ENCODE peak calls at places on chromosomes 3 and 15, in six cellular contexts. One of them, this sample, is unnamed.

GRCh38 chr3:132029182-132029902 is 5.5 kb downstream of the CPNE4 start:
- DNase-seq in kidney epithelial cell: no peak
- DNase-seq in OCI-LY7: peak
- DNase-seq in mesendoderm: peak
- DNase-seq in lower leg skin: peak
- DNase-seq in esophagus squamous epithelium: no peak
- DNase-seq in this sample: peak

GRCh38 chr3:2476996-2477395 is 378.3 kb downstream of the CNTN4 start:
- DNase-seq in kidney epithelial cell: no peak
- DNase-seq in OCI-LY7: no peak
- DNase-seq in mesendoderm: no peak
- DNase-seq in lower leg skin: no peak
- DNase-seq in esophagus squamous epithelium: no peak
- DNase-seq in this sample: no peak

GRCh38 chr3:132661120-132661519 is 991 bp downstream of the UBA5 start:
- DNase-seq in kidney epithelial cell: no peak
- DNase-seq in OCI-LY7: peak
- DNase-seq in mesendoderm: no peak
- DNase-seq in lower leg skin: no peak
- DNase-seq in esophagus squamous epithelium: no peak
- DNase-seq in this sample: no peak

GRCh38 chr3:62374375-62374876 is 1.1 kb upstream of the FEZF2 start:
- DNase-seq in kidney epithelial cell: no peak
- DNase-seq in OCI-LY7: no peak
- DNase-seq in mesendoderm: peak
- DNase-seq in lower leg skin: no peak
- DNase-seq in esophagus squamous epithelium: no peak
- DNase-seq in this sample: no peak

GRCh38 chr15:85488997-85489396 is 108.6 kb downstream of the AKAP13 start:
- DNase-seq in kidney epithelial cell: no peak
- DNase-seq in OCI-LY7: no peak
- DNase-seq in mesendoderm: no peak
- DNase-seq in lower leg skin: no peak
- DNase-seq in esophagus squamous epithelium: no peak
- DNase-seq in this sample: no peak

GRCh38 chr3:42224658-42225421 is 41.1 kb downstream of the CCK start:
- DNase-seq in kidney epithelial cell: no peak
- DNase-seq in OCI-LY7: no peak
- DNase-seq in mesendoderm: no peak
- DNase-seq in lower leg skin: no peak
- DNase-seq in esophagus squamous epithelium: no peak
- DNase-seq in this sample: no peak

GRCh38 chr3:11514191-11514770 is 129.4 kb downstream of the VGLL4 start:
- DNase-seq in kidney epithelial cell: peak
- DNase-seq in OCI-LY7: no peak
- DNase-seq in mesendoderm: no peak
- DNase-seq in lower leg skin: peak
- DNase-seq in esophagus squamous epithelium: no peak
- DNase-seq in this sample: no peak

GRCh38 chr15:82086243-82086995 is 40.6 kb upstream of the MEX3B start:
- DNase-seq in kidney epithelial cell: no peak
- DNase-seq in OCI-LY7: no peak
- DNase-seq in mesendoderm: no peak
- DNase-seq in lower leg skin: no peak
- DNase-seq in esophagus squamous epithelium: no peak
- DNase-seq in this sample: no peak

GRCh38 chr3:78143000-78143399 is 1103.1 kb downstream of the ROBO2 start:
- DNase-seq in kidney epithelial cell: no peak
- DNase-seq in OCI-LY7: no peak
- DNase-seq in mesendoderm: no peak
- DNase-seq in lower leg skin: no peak
- DNase-seq in esophagus squamous epithelium: no peak
- DNase-seq in this sample: no peak

GRCh38 chr3:161171113-161171512 is 50.0 kb upstream of the NMD3 start:
- DNase-seq in kidney epithelial cell: no peak
- DNase-seq in OCI-LY7: no peak
- DNase-seq in mesendoderm: peak
- DNase-seq in lower leg skin: peak
- DNase-seq in esophagus squamous epithelium: no peak
- DNase-seq in this sample: no peak

GRCh38 chr3:196694941-196695848 is 16.9 kb downstream of the CEP19 start:
- DNase-seq in kidney epithelial cell: no peak
- DNase-seq in OCI-LY7: no peak
- DNase-seq in mesendoderm: no peak
- DNase-seq in lower leg skin: no peak
- DNase-seq in esophagus squamous epithelium: no peak
- DNase-seq in this sample: no peak

GRCh38 chr15:88484781-88485246 is 17.3 kb downstream of the MRPS11 start:
- DNase-seq in kidney epithelial cell: no peak
- DNase-seq in OCI-LY7: no peak
- DNase-seq in mesendoderm: peak
- DNase-seq in lower leg skin: no peak
- DNase-seq in esophagus squamous epithelium: no peak
- DNase-seq in this sample: no peak

GRCh38 chr15:55789066-55789660 is 46.2 kb upstream of the PRTG start:
- DNase-seq in kidney epithelial cell: no peak
- DNase-seq in OCI-LY7: peak
- DNase-seq in mesendoderm: peak
- DNase-seq in lower leg skin: no peak
- DNase-seq in esophagus squamous epithelium: no peak
- DNase-seq in this sample: no peak

GRCh38 chr15:79728867-79729266 is 167.9 kb downstream of the MTHFS start:
- DNase-seq in kidney epithelial cell: no peak
- DNase-seq in OCI-LY7: no peak
- DNase-seq in mesendoderm: peak
- DNase-seq in lower leg skin: no peak
- DNase-seq in esophagus squamous epithelium: no peak
- DNase-seq in this sample: no peak

GRCh38 chr3:12984023-12984823 is 89.0 kb downstream of the IQSEC1 start:
- DNase-seq in kidney epithelial cell: no peak
- DNase-seq in OCI-LY7: peak
- DNase-seq in mesendoderm: peak
- DNase-seq in lower leg skin: peak
- DNase-seq in esophagus squamous epithelium: no peak
- DNase-seq in this sample: no peak

GRCh38 chr3:157156844-157157635 is 2.9 kb downstream of the CCNL1 start:
- DNase-seq in kidney epithelial cell: no peak
- DNase-seq in OCI-LY7: no peak
- DNase-seq in mesendoderm: peak
- DNase-seq in lower leg skin: no peak
- DNase-seq in esophagus squamous epithelium: no peak
- DNase-seq in this sample: no peak

GRCh38 chr3:45223889-45224730 is 2.0 kb downstream of the TMEM158 start:
- DNase-seq in kidney epithelial cell: no peak
- DNase-seq in OCI-LY7: no peak
- DNase-seq in mesendoderm: no peak
- DNase-seq in lower leg skin: no peak
- DNase-seq in esophagus squamous epithelium: no peak
- DNase-seq in this sample: no peak

GRCh38 chr3:81789686-81790085 is 28.2 kb upstream of the GBE1 start:
- DNase-seq in kidney epithelial cell: no peak
- DNase-seq in OCI-LY7: no peak
- DNase-seq in mesendoderm: no peak
- DNase-seq in lower leg skin: no peak
- DNase-seq in esophagus squamous epithelium: no peak
- DNase-seq in this sample: no peak

DNA sequence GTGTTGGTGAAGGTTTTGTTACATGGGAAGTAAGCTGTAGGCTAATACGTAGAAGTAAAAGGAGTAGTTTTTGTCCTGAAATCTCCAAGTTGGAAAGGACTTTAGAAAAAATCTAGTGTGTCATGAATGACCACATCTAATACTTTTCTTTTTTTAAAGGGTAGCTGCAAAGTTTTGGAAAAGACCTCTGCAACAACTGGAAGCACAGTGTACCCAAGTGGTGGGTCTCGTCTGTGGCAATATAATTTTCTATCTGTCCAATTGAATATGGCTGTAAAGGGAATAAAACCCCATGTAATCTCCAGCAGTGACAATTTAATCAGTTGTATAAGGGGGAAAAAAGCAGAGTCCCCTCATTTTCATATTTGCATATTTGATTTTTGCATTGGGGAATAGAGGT is 531.2 kb downstream of the ZIC1 start:
- DNase-seq in kidney epithelial cell: no peak
- DNase-seq in OCI-LY7: no peak
- DNase-seq in mesendoderm: no peak
- DNase-seq in lower leg skin: no peak
- DNase-seq in esophagus squamous epithelium: no peak
- DNase-seq in this sample: no peak
- H3K4me3 ChIP-seq in kidney epithelial cell: no peak
- H3K4me3 ChIP-seq in OCI-LY7: no peak
- H3K4me3 ChIP-seq in mesendoderm: no peak
- H3K4me3 ChIP-seq in lower leg skin: no peak
- H3K4me3 ChIP-seq in esophagus squamous epithelium: no peak
- H3K4me3 ChIP-seq in this sample: no peak

GRCh38 chr3:30720586-30721313 is 114.3 kb downstream of the TGFBR2 start:
- DNase-seq in kidney epithelial cell: peak
- DNase-seq in OCI-LY7: no peak
- DNase-seq in mesendoderm: peak
- DNase-seq in lower leg skin: no peak
- DNase-seq in esophagus squamous epithelium: no peak
- DNase-seq in this sample: no peak
- H3K4me3 ChIP-seq in kidney epithelial cell: no peak
- H3K4me3 ChIP-seq in OCI-LY7: no peak
- H3K4me3 ChIP-seq in mesendoderm: no peak
- H3K4me3 ChIP-seq in lower leg skin: no peak
- H3K4me3 ChIP-seq in esophagus squamous epithelium: no peak
- H3K4me3 ChIP-seq in this sample: no peak

DNA sequence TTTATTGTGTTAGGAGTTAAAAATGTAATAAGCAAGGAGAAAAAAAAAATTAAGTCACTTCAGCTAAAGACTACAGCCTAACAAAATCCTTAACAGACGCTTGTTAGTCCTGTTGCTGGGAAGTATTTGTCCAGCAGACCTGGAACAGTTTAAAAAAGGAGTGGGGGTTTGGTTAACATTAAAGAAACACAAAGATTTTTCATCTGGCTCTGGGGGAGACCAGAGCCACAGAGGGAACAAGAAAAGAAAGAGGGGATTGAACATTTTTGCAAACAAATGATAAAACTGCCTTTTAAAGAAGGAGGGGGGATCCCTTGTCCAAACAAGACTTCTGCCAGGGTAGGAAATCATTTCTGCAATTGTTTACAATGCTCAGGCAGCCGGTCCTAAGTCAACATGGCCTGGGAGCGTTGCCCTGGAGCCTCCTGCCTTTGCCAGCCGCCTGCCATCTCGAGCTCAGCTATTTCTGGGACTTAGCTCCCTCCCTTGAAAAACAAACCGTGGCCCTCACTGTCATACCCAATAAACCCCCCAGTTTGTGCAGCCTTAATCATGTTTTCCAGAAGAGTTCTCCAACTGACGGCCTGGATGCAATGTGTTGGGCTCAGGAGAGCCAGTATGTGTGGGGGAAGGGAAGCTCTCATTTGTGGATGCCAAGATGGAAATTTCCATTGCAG is 75.7 kb upstream of the RNU6-1 start:
- DNase-seq in kidney epithelial cell: no peak
- DNase-seq in OCI-LY7: no peak
- DNase-seq in mesendoderm: peak
- DNase-seq in lower leg skin: no peak
- DNase-seq in esophagus squamous epithelium: no peak
- DNase-seq in this sample: no peak
- H3K4me3 ChIP-seq in kidney epithelial cell: no peak
- H3K4me3 ChIP-seq in OCI-LY7: no peak
- H3K4me3 ChIP-seq in mesendoderm: no peak
- H3K4me3 ChIP-seq in lower leg skin: no peak
- H3K4me3 ChIP-seq in esophagus squamous epithelium: no peak
- H3K4me3 ChIP-seq in this sample: no peak

DNA sequence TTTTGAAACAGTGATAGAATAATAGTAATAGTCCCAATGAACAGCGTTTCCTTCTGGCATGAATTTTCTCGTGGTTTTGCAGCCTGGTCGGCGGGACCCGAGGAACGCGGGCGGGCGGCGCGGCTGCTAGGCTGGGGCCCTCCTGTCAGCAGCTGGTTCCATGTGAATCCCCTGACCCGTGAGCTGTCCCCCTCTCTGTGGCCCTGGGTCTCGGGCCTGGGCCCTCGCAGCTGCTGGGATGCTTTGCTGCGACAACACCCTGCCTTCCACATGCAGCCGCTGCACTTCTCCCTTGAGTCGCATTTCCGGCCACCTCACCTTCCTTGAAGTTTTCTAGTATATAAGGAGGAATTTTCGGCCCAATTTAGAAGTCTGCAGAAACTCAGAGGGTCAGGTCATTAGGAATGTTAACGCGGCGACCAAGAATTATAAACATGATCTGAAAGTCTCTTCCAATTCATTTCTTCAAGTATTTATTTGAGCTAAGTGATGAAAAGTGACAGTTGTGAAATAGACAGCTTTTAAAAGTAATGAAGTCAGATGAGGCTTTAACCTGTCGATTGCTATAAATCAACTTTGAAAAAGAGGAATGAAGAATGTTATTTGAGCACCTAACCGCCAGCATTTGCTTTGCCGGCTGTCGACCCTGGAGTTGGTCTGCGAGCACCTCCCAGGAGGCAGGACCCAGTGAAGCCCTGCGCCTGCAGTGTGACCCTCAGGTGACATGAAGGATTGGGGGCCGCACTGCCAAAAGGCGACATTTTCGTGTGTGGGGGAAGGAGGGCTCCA is 27.7 kb downstream of the NR2F2 start:
- DNase-seq in kidney epithelial cell: no peak
- DNase-seq in OCI-LY7: no peak
- DNase-seq in mesendoderm: peak
- DNase-seq in lower leg skin: no peak
- DNase-seq in esophagus squamous epithelium: no peak
- DNase-seq in this sample: no peak
- H3K4me3 ChIP-seq in kidney epithelial cell: peak
- H3K4me3 ChIP-seq in OCI-LY7: no peak
- H3K4me3 ChIP-seq in mesendoderm: no peak
- H3K4me3 ChIP-seq in lower leg skin: no peak
- H3K4me3 ChIP-seq in esophagus squamous epithelium: peak
- H3K4me3 ChIP-seq in this sample: no peak

DNA sequence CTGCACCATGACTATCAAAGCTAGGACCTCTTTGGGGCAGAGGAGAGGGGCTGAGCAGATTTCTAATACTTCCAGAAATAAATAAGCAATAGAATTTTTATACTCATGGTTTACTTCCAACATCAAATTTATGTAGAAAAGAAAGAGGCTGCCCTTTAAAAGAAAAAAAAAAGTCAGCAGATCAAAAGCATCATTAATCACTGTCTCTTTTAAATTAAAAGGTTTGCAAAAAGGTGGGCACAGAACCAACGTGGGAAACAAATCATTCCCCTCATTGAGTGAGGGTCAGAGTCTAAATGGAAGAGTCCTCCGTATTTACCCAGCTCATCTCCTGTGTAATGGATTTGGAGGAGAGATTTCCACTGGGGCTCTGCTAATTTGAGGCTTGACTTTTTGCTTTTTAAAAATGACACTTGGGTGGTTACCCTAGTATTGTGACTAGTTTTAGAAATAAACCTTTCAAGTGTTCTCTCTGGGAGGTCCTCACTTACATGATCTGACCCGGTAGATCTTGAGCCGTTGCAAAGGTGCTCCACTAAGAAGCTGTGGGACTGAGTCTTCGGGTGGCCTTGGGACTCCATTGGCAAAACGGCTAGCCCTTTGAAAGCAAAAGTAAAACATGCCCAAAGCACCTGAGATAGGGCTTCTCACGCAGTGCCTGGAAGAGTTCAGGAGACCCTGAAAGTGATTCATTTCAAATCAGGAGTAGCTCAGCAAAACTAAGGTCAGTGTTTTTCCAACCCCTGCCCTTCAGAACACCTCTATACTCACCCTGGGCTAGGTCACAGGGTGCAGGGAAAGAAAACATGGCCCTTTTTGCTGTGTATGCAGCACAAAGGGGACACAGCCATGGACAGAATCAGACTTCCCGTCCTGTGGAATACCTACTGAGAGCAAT is 320.9 kb downstream of the FOXP1 start:
- DNase-seq in kidney epithelial cell: no peak
- DNase-seq in OCI-LY7: no peak
- DNase-seq in mesendoderm: no peak
- DNase-seq in lower leg skin: no peak
- DNase-seq in esophagus squamous epithelium: no peak
- DNase-seq in this sample: no peak
- H3K4me3 ChIP-seq in kidney epithelial cell: no peak
- H3K4me3 ChIP-seq in OCI-LY7: no peak
- H3K4me3 ChIP-seq in mesendoderm: no peak
- H3K4me3 ChIP-seq in lower leg skin: no peak
- H3K4me3 ChIP-seq in esophagus squamous epithelium: no peak
- H3K4me3 ChIP-seq in this sample: no peak

This sample was measured in GM12864.